ENCODE peak calls at places on chromosomes 13 and 19, in six cellular contexts. S is uterus, U is adrenal gland, F is heart left ventricle, H is breast epithelium, K is IMR-90. X is an unnamed sample.
A peak's percentile ranks its signal among the peaks of the same experiment; 100 is the strongest.

GRCh38 chr19:2239771-2240770 is 3.4 kb downstream of the SF3A2 start:
- DNase-seq in U (peak; percentile 71), F (no peak), S (no peak), H (no peak), K (peak; percentile 48), X (no peak)

GRCh38 chr19:50416034-50416814 is 2.5 kb upstream of the SPIB start:
- DNase-seq in U (no peak), F (no peak), K (no peak), H (no peak), S (no peak), X (no peak)

GRCh38 chr19:35801828-35802227 is 10.8 kb downstream of the PRODH2 start:
- DNase-seq in H (no peak), U (no peak), K (no peak), S (no peak), F (no peak), X (no peak)

GRCh38 chr19:2634228-2634951 is 68.1 kb downstream of the GNG7 start:
- DNase-seq in H (no peak), U (peak; percentile 86), S (no peak), F (peak; percentile 85), K (no peak), X (peak; percentile 81)

GRCh38 chr19:10086904-10087256 is 763 bp downstream of the SHFL start:
- DNase-seq in K (no peak), F (no peak), S (no peak), U (no peak), H (no peak), X (no peak)

GRCh38 chr13:44876782-44877324 is 112.4 kb downstream of the NUFIP1 start:
- DNase-seq in K (no peak), S (no peak), F (no peak), U (no peak), H (no peak), X (no peak)

GRCh38 chr13:70568571-70568970 is 460.3 kb upstream of the KLHL1 start:
- DNase-seq in U (no peak), H (no peak), K (peak; percentile 26), S (no peak), F (no peak), X (no peak)

GRCh38 chr13:101829484-101829883 is 377.0 kb downstream of the ITGBL1 start:
- DNase-seq in U (no peak), F (no peak), H (no peak), S (no peak), K (no peak), X (no peak)

GRCh38 chr19:35755550-35756371 is 1.1 kb downstream of the HSPB6 start:
- DNase-seq in F (peak; percentile 93), K (peak; percentile 55), H (peak; percentile 60), U (peak; percentile 94), S (peak; percentile 90), X (peak; percentile 60)

GRCh38 chr13:33543631-33544030 is 258.1 kb upstream of the STARD13 start:
- DNase-seq in S (no peak), F (no peak), U (no peak), K (no peak), H (no peak), X (no peak)

GRCh38 chr19:44845286-44845611 is 848 bp upstream of the NECTIN2 start:
- DNase-seq in K (no peak), H (no peak), F (no peak), U (peak; percentile 87), S (peak; percentile 64), X (no peak)

GRCh38 chr19:38656171-38656981 is 8.9 kb downstream of the ACTN4 start:
- DNase-seq in S (no peak), H (no peak), K (peak; percentile 63), F (no peak), U (no peak), X (no peak)

GRCh38 chr19:29273000-29273691 is 60.2 kb upstream of the UQCRFS1 start:
- DNase-seq in U (peak; percentile 15), S (no peak), K (no peak), H (no peak), F (no peak), X (no peak)

GRCh38 chr19:926595-927043 is 784 bp downstream of the ARID3A start:
- DNase-seq in H (no peak), F (no peak), S (no peak), K (no peak), U (peak; percentile 81), X (peak; percentile 67)

GRCh38 chr13:93298741-93299140 is 72.1 kb downstream of the GPC6 start:
- DNase-seq in U (no peak), S (no peak), K (peak; percentile 45), F (no peak), H (no peak), X (no peak)

GRCh38 chr19:56942749-56943148 is 102.2 kb upstream of the PEG3 start:
- DNase-seq in U (no peak), S (peak; percentile 38), K (no peak), H (no peak), F (peak; percentile 33), X (peak; percentile 38)

GRCh38 chr13:51805925-51806324 is 2.0 kb upstream of the DHRS12 start:
- DNase-seq in K (no peak), S (no peak), F (no peak), U (no peak), H (no peak), X (no peak)

GRCh38 chr13:23707674-23708073 is 137.5 kb downstream of the TNFRSF19 start:
- DNase-seq in K (peak; percentile 49), F (no peak), H (no peak), S (no peak), U (no peak), X (no peak)

GRCh38 chr19:2627319-2627829 is 75.1 kb downstream of the GNG7 start:
- DNase-seq in F (peak; percentile 93), K (peak; percentile 99), U (peak; percentile 96), S (peak; percentile 53), H (peak; percentile 88), X (peak; percentile 87)

GRCh38 chr13:20826810-20827560 is 53.2 kb upstream of the EEF1AKMT1 start:
- DNase-seq in H (no peak), K (peak; percentile 42), S (no peak), F (no peak), U (no peak), X (no peak)

GRCh38 chr13:48600374-48601364 is 53.1 kb upstream of the CYSLTR2 start:
- DNase-seq in U (no peak), F (no peak), H (no peak), S (no peak), K (peak; percentile 71), X (no peak)

GRCh38 chr13:110125157-110125556 is 181.8 kb downstream of the COL4A1 start:
- DNase-seq in H (no peak), K (no peak), S (no peak), F (no peak), U (no peak), X (no peak)

GRCh38 chr19:35975608-35976214 is 19.3 kb upstream of the SDHAF1 start:
- DNase-seq in U (no peak), S (no peak), K (peak; percentile 26), F (no peak), H (no peak), X (no peak)

GRCh38 chr19:43651758-43652545 is 12.3 kb upstream of the CADM4 start:
- DNase-seq in U (peak; percentile 86), F (peak; percentile 46), S (peak; percentile 42), H (peak; percentile 60), K (peak; percentile 65), X (peak; percentile 66)

GRCh38 chr19:8206147-8207087 is 2.8 kb upstream of the CERS4 start:
- DNase-seq in K (no peak), S (no peak), F (no peak), U (no peak), H (no peak), X (peak; percentile 57)

DNA sequence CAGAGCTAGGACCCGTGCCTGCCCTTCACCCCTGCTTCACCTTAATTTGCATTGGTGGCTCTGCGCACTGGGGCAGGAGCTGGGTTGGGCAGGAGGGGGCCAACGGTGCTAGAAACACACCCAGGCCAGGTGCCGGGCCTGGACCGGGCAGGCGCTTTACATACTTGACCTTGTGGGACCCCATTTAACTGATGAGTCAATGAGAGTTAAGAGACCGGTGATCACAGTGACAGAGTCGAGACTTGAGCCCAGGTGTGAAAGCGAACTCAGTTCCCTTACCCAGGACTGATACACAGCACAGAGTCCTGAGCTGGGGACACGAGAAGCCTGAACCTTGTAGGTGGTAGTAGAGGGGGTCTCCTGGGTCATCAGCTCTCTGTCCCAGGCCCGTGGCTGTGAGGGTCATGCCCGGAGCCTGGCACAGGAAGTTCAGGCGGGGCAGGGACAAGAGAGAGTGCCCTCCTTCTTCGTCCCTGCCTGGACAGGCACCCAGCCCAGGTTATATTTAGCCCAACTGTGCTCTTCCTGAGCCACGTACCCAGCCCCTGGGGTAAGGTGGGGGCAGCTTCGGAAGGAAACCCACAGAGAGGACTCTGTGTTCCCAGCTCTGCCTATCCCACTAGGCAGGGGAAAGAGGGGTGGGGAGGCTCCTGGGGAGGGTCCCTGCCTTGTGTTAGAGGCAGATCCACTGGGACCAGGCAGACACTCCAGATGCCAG is 1.9 kb downstream of the PRX start:
- DNase-seq in H (peak; percentile 62), F (peak; percentile 86), S (no peak), K (no peak), U (peak; percentile 74), X (no peak)
- TF ChIP-seq POLR2A in H (no peak), F (no peak), S (no peak), K (no peak), U (peak; percentile 33), X (no peak)

GRCh38 chr19:40263440-40264313 is 21.5 kb downstream of the AKT2 start:
- DNase-seq in U (no peak), H (no peak), F (no peak), S (no peak), K (no peak), X (no peak)
- H3K4me1 ChIP-seq in U (peaks cover 35% of the 10 kb centered on the region), H (no peaks in the 10 kb centered on the region), F (peaks cover 6% of the 10 kb centered on the region), S (peaks cover 6% of the 10 kb centered on the region), K (peaks cover 5% of the 10 kb centered on the region), X (peaks cover 28% of the 10 kb centered on the region)

DNA sequence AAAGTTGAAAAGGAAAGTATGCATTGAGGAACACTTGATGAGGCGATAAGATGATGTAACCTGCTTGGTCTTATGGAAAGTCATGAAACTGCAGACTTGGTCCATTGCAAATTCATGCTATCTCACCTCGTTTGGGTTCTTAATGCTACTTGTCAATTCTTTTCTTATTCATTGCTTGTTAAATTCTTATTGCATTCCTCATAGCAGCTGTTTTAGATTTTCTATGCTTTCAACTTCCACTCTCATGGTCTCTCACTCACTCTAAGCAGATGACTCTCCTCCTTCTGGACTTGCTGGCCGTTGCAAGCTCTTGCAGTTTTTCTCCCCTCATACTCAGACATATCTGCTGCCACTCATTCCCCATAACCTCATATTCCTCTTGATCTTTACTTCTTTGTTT is 67.8 kb upstream of the CSNK1A1L start:
- DNase-seq in S (no peak), F (no peak), U (no peak), K (peak; percentile 89), H (no peak), X (no peak)
- TF ChIP-seq CTCF in S (no peak), F (no peak), U (no peak), K (no peak), H (no peak), X (no peak)

DNA sequence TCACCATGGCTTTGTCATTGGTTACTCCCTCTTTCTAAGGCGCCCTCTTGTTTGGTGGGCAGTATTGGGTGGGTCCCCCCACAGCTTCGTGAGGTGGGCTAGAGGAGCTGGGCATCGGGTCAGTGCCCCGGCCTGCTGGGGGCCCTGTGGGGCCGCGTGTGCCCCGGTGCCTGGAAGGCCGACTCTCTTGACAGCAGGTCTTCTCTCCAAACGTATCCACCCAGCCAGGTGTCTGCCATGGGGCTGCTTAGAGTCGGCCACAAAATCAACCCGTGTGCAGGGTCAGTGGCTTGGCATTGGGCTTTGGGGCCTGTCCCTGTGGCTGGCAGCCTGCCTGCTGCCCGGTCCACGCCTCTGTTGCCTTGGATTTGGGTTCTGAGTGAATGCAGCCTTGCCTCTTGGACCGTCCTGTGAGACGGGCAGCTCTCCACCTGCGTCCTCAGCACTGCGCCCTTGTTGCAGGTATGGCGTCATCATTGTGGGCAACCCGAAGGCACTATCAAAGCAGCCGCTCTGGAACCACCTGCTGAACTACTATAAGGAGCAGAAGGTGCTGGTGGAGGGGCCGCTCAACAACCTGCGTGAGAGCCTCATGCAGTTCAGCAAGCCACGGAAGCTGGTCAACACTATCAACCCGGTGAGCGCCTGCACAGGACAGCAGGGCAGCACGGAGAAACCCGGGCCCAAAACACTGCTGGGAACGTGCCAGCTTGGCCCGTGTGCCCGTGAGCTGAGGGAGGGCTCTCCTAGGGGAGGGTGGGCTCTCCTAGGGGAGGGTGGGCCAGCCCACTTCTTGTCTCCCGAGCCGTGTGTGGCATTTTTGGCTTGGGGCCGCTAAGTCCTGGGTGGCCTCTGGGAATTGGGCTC is 31.4 kb downstream of the UPF1 start:
- DNase-seq in U (no peak), H (no peak), K (no peak), S (no peak), F (peak; percentile 14), X (no peak)
- TF ChIP-seq POLR2A in U (no peak), H (no peak), K (no peak), S (no peak), F (no peak), X (no peak)

X was measured in stomach.